ENCODE peak calls at places on chromosomes 5 and 9, in seven cellular contexts. One of them, this sample, is unnamed.

GRCh38 chr5:66882592-66883227 is 286.5 kb downstream of the MAST4 start:
- DNase-seq in HCEC 1CT: peak
- DNase-seq in EH: no peak
- DNase-seq in H4: peak
- DNase-seq in retinal pigment epithelial cell: no peak
- DNase-seq in HT1080: peak
- DNase-seq in NCI-H1105 treated with DMSO at 0.1 percent for 48 hours: no peak
- DNase-seq in this sample: no peak

GRCh38 chr5:169786219-169786618 is 149.1 kb downstream of the DOCK2 start:
- DNase-seq in HT1080: no peak
- DNase-seq in H4: no peak
- DNase-seq in retinal pigment epithelial cell: peak
- DNase-seq in NCI-H1105 treated with DMSO at 0.1 percent for 48 hours: no peak
- DNase-seq in EH: peak
- DNase-seq in HCEC 1CT: no peak
- DNase-seq in this sample: peak

GRCh38 chr5:53479656-53480473 is 564 bp upstream of the FST start:
- DNase-seq in EH: peak
- DNase-seq in HCEC 1CT: peak
- DNase-seq in NCI-H1105 treated with DMSO at 0.1 percent for 48 hours: peak
- DNase-seq in HT1080: peak
- DNase-seq in H4: peak
- DNase-seq in retinal pigment epithelial cell: no peak
- DNase-seq in this sample: no peak

GRCh38 chr9:130444565-130445221 is at the start of gene ASS1:
- DNase-seq in HCEC 1CT: no peak
- DNase-seq in NCI-H1105 treated with DMSO at 0.1 percent for 48 hours: no peak
- DNase-seq in EH: peak
- DNase-seq in H4: no peak
- DNase-seq in retinal pigment epithelial cell: no peak
- DNase-seq in HT1080: no peak
- DNase-seq in this sample: no peak

GRCh38 chr9:138118601-138119071 is 241.1 kb downstream of the CACNA1B start:
- DNase-seq in HCEC 1CT: no peak
- DNase-seq in HT1080: peak
- DNase-seq in H4: no peak
- DNase-seq in NCI-H1105 treated with DMSO at 0.1 percent for 48 hours: no peak
- DNase-seq in retinal pigment epithelial cell: no peak
- DNase-seq in EH: no peak
- DNase-seq in this sample: no peak

GRCh38 chr9:36123511-36123910 is 13.0 kb upstream of the GLIPR2 start:
- DNase-seq in H4: no peak
- DNase-seq in HT1080: no peak
- DNase-seq in EH: no peak
- DNase-seq in HCEC 1CT: no peak
- DNase-seq in retinal pigment epithelial cell: no peak
- DNase-seq in NCI-H1105 treated with DMSO at 0.1 percent for 48 hours: no peak
- DNase-seq in this sample: no peak

GRCh38 chr5:68548959-68549676 is 333.6 kb downstream of the PIK3R1 start:
- DNase-seq in retinal pigment epithelial cell: no peak
- DNase-seq in H4: no peak
- DNase-seq in EH: peak
- DNase-seq in NCI-H1105 treated with DMSO at 0.1 percent for 48 hours: no peak
- DNase-seq in HT1080: peak
- DNase-seq in HCEC 1CT: peak
- DNase-seq in this sample: no peak

GRCh38 chr9:112245126-112245525 is 70.0 kb upstream of the SUSD1 start:
- DNase-seq in HT1080: no peak
- DNase-seq in NCI-H1105 treated with DMSO at 0.1 percent for 48 hours: no peak
- DNase-seq in H4: no peak
- DNase-seq in EH: no peak
- DNase-seq in retinal pigment epithelial cell: no peak
- DNase-seq in HCEC 1CT: no peak
- DNase-seq in this sample: no peak

GRCh38 chr9:131275332-131276106 is 791 bp downstream of the FAM78A start:
- DNase-seq in HCEC 1CT: no peak
- DNase-seq in H4: no peak
- DNase-seq in HT1080: no peak
- DNase-seq in EH: no peak
- DNase-seq in NCI-H1105 treated with DMSO at 0.1 percent for 48 hours: no peak
- DNase-seq in retinal pigment epithelial cell: no peak
- DNase-seq in this sample: no peak

GRCh38 chr5:178108446-178108845 is 4.9 kb upstream of the N4BP3 start:
- DNase-seq in HCEC 1CT: no peak
- DNase-seq in H4: no peak
- DNase-seq in HT1080: no peak
- DNase-seq in EH: no peak
- DNase-seq in retinal pigment epithelial cell: no peak
- DNase-seq in NCI-H1105 treated with DMSO at 0.1 percent for 48 hours: no peak
- DNase-seq in this sample: no peak

GRCh38 chr5:142783601-142784291 is 13.6 kb downstream of the ARHGAP26 start:
- DNase-seq in HT1080: no peak
- DNase-seq in H4: no peak
- DNase-seq in NCI-H1105 treated with DMSO at 0.1 percent for 48 hours: no peak
- DNase-seq in EH: no peak
- DNase-seq in retinal pigment epithelial cell: no peak
- DNase-seq in HCEC 1CT: peak
- DNase-seq in this sample: no peak

GRCh38 chr9:20297646-20298084 is 324.6 kb downstream of the MLLT3 start:
- DNase-seq in retinal pigment epithelial cell: no peak
- DNase-seq in H4: no peak
- DNase-seq in HCEC 1CT: peak
- DNase-seq in NCI-H1105 treated with DMSO at 0.1 percent for 48 hours: no peak
- DNase-seq in EH: peak
- DNase-seq in HT1080: peak
- DNase-seq in this sample: no peak

GRCh38 chr5:90093931-90094485 is 315.5 kb downstream of the CETN3 start:
- DNase-seq in H4: no peak
- DNase-seq in retinal pigment epithelial cell: no peak
- DNase-seq in EH: no peak
- DNase-seq in HT1080: no peak
- DNase-seq in NCI-H1105 treated with DMSO at 0.1 percent for 48 hours: no peak
- DNase-seq in HCEC 1CT: no peak
- DNase-seq in this sample: no peak

GRCh38 chr5:115501457-115501856 is 43.1 kb downstream of the FEM1C start:
- DNase-seq in H4: no peak
- DNase-seq in NCI-H1105 treated with DMSO at 0.1 percent for 48 hours: no peak
- DNase-seq in retinal pigment epithelial cell: no peak
- DNase-seq in HT1080: no peak
- DNase-seq in EH: no peak
- DNase-seq in HCEC 1CT: no peak
- DNase-seq in this sample: no peak

GRCh38 chr9:134933076-134933659 is 15.5 kb upstream of the FCN1 start:
- DNase-seq in HCEC 1CT: no peak
- DNase-seq in HT1080: no peak
- DNase-seq in NCI-H1105 treated with DMSO at 0.1 percent for 48 hours: no peak
- DNase-seq in EH: no peak
- DNase-seq in retinal pigment epithelial cell: no peak
- DNase-seq in H4: no peak
- DNase-seq in this sample: no peak

GRCh38 chr5:80114856-80115255 is 79.7 kb downstream of the THBS4 start:
- DNase-seq in HT1080: no peak
- DNase-seq in EH: no peak
- DNase-seq in retinal pigment epithelial cell: no peak
- DNase-seq in HCEC 1CT: no peak
- DNase-seq in H4: no peak
- DNase-seq in NCI-H1105 treated with DMSO at 0.1 percent for 48 hours: no peak
- DNase-seq in this sample: no peak

GRCh38 chr5:1514027-1514818 is 9.5 kb downstream of the LPCAT1 start:
- DNase-seq in EH: no peak
- DNase-seq in HCEC 1CT: no peak
- DNase-seq in NCI-H1105 treated with DMSO at 0.1 percent for 48 hours: no peak
- DNase-seq in retinal pigment epithelial cell: no peak
- DNase-seq in HT1080: no peak
- DNase-seq in H4: no peak
- DNase-seq in this sample: no peak

GRCh38 chr5:54325610-54326311 is 15.4 kb upstream of the ARL15 start:
- DNase-seq in H4: no peak
- DNase-seq in NCI-H1105 treated with DMSO at 0.1 percent for 48 hours: no peak
- DNase-seq in HCEC 1CT: no peak
- DNase-seq in EH: no peak
- DNase-seq in retinal pigment epithelial cell: no peak
- DNase-seq in HT1080: no peak
- DNase-seq in this sample: no peak

GRCh38 chr5:10091701-10092100 is 158.0 kb downstream of the ATPSCKMT start:
- DNase-seq in HT1080: peak
- DNase-seq in HCEC 1CT: no peak
- DNase-seq in H4: no peak
- DNase-seq in EH: no peak
- DNase-seq in retinal pigment epithelial cell: no peak
- DNase-seq in NCI-H1105 treated with DMSO at 0.1 percent for 48 hours: no peak
- DNase-seq in this sample: no peak

GRCh38 chr9:7369384-7369821 is 430.2 kb downstream of the DMAC1 start:
- DNase-seq in retinal pigment epithelial cell: no peak
- DNase-seq in HT1080: no peak
- DNase-seq in HCEC 1CT: no peak
- DNase-seq in NCI-H1105 treated with DMSO at 0.1 percent for 48 hours: no peak
- DNase-seq in EH: no peak
- DNase-seq in H4: no peak
- DNase-seq in this sample: no peak

GRCh38 chr5:172846249-172846648 is 12.2 kb downstream of the ERGIC1 start:
- DNase-seq in NCI-H1105 treated with DMSO at 0.1 percent for 48 hours: no peak
- DNase-seq in HT1080: no peak
- DNase-seq in HCEC 1CT: no peak
- DNase-seq in retinal pigment epithelial cell: no peak
- DNase-seq in EH: no peak
- DNase-seq in H4: no peak
- DNase-seq in this sample: no peak

GRCh38 chr5:2173067-2173466 is 290.3 kb upstream of the IRX4 start:
- DNase-seq in NCI-H1105 treated with DMSO at 0.1 percent for 48 hours: peak
- DNase-seq in retinal pigment epithelial cell: no peak
- DNase-seq in HCEC 1CT: no peak
- DNase-seq in EH: no peak
- DNase-seq in H4: no peak
- DNase-seq in HT1080: no peak
- DNase-seq in this sample: no peak

GRCh38 chr5:59829389-59829788 is 64.1 kb downstream of the PDE4D start:
- DNase-seq in HT1080: peak
- DNase-seq in EH: peak
- DNase-seq in retinal pigment epithelial cell: peak
- DNase-seq in H4: peak
- DNase-seq in NCI-H1105 treated with DMSO at 0.1 percent for 48 hours: no peak
- DNase-seq in HCEC 1CT: peak
- DNase-seq in this sample: no peak

GRCh38 chr9:113587471-113588031 is 124.0 kb downstream of the RGS3 start:
- DNase-seq in NCI-H1105 treated with DMSO at 0.1 percent for 48 hours: no peak
- DNase-seq in EH: peak
- DNase-seq in HT1080: peak
- DNase-seq in HCEC 1CT: peak
- DNase-seq in H4: no peak
- DNase-seq in retinal pigment epithelial cell: no peak
- DNase-seq in this sample: no peak

GRCh38 chr5:74579215-74579614 is 61.3 kb downstream of the ENC1 start:
- DNase-seq in H4: peak
- DNase-seq in EH: no peak
- DNase-seq in NCI-H1105 treated with DMSO at 0.1 percent for 48 hours: no peak
- DNase-seq in retinal pigment epithelial cell: no peak
- DNase-seq in HCEC 1CT: no peak
- DNase-seq in HT1080: peak
- DNase-seq in this sample: no peak

GRCh38 chr9:72912476-72913381 is 40.1 kb downstream of the ALDH1A1 start:
- DNase-seq in HT1080: no peak
- DNase-seq in EH: no peak
- DNase-seq in NCI-H1105 treated with DMSO at 0.1 percent for 48 hours: no peak
- DNase-seq in retinal pigment epithelial cell: no peak
- DNase-seq in H4: no peak
- DNase-seq in HCEC 1CT: no peak
- DNase-seq in this sample: no peak

This sample was measured in epithelial cell of proximal tubule.